ENCODE peak calls at places on chromosomes 12 and 14, in eight cellular contexts. M, E, A, C, R, D, S and F are unnamed samples.

GRCh38 chr12:31117203-31118011 is 43.7 kb downstream of the DDX11 start:
- DNase-seq in M (no peak), E (peak), A (no peak), C (peak), R (peak), D (peak), S (peak), F (peak)

GRCh38 chr12:56020437-56021189 is at the start of gene IKZF4:
- DNase-seq in M (peak), E (peak), A (no peak), C (no peak), R (peak), D (peak), S (peak), F (no peak)

GRCh38 chr14:92645841-92646478 is 102.5 kb downstream of the LGMN start:
- DNase-seq in M (no peak), E (no peak), A (peak), C (no peak), R (no peak), D (no peak), S (peak), F (no peak)

GRCh38 chr12:30753761-30754382 is 879 bp downstream of the CAPRIN2 start:
- DNase-seq in M (no peak), E (no peak), A (peak), C (no peak), R (no peak), D (no peak), S (peak), F (peak)

GRCh38 chr14:24605435-24606190 is 3.9 kb downstream of the GZMH start:
- DNase-seq in M (no peak), E (peak), A (no peak), C (peak), R (peak), D (no peak), S (no peak), F (peak)

GRCh38 chr12:10354502-10354901 is 35.3 kb downstream of the KLRK1 start:
- DNase-seq in M (no peak), E (peak), A (no peak), C (no peak), R (no peak), D (no peak), S (peak), F (no peak)

GRCh38 chr12:95623554-95624170 is 72.4 kb upstream of the USP44 start:
- DNase-seq in M (peak), E (peak), A (peak), C (peak), R (peak), D (peak), S (peak), F (peak)

GRCh38 chr12:12975322-12976077 is 23.5 kb upstream of the GPRC5D start:
- DNase-seq in M (no peak), E (peak), A (no peak), C (no peak), R (peak), D (no peak), S (peak), F (peak)

GRCh38 chr14:68926236-68926635 is 52.9 kb downstream of the ACTN1 start:
- DNase-seq in M (no peak), E (no peak), A (no peak), C (no peak), R (no peak), D (no peak), S (no peak), F (no peak)

GRCh38 chr14:65658202-65658601 is 245.7 kb downstream of the FUT8 start:
- DNase-seq in M (no peak), E (no peak), A (peak), C (no peak), R (no peak), D (no peak), S (peak), F (no peak)

GRCh38 chr14:105855246-105855892 is 329.0 kb downstream of the TMEM121 start:
- DNase-seq in M (peak), E (peak), A (no peak), C (peak), R (no peak), D (peak), S (no peak), F (no peak)

GRCh38 chr14:35438910-35439713 is 34.6 kb upstream of the NFKBIA start:
- DNase-seq in M (no peak), E (no peak), A (no peak), C (no peak), R (no peak), D (no peak), S (peak), F (peak)

GRCh38 chr14:68626386-68626785 is 166.5 kb downstream of the ZFP36L1 start:
- DNase-seq in M (peak), E (no peak), A (no peak), C (no peak), R (no peak), D (no peak), S (no peak), F (no peak)

GRCh38 chr14:67680121-67680602 is 5.7 kb upstream of the VTI1B start:
- DNase-seq in M (no peak), E (no peak), A (peak), C (no peak), R (no peak), D (no peak), S (peak), F (no peak)

GRCh38 chr14:77177623-77178185 is 3.9 kb upstream of the TMEM63C start:
- DNase-seq in M (no peak), E (no peak), A (peak), C (no peak), R (no peak), D (no peak), S (no peak), F (no peak)

GRCh38 chr14:30610719-30611388 is 11.3 kb upstream of the SCFD1 start:
- DNase-seq in M (no peak), E (no peak), A (no peak), C (no peak), R (peak), D (no peak), S (peak), F (peak)

GRCh38 chr12:80313184-80313583 is 130.9 kb upstream of the PTPRQ start:
- DNase-seq in M (no peak), E (no peak), A (no peak), C (no peak), R (no peak), D (no peak), S (peak), F (peak)

GRCh38 chr12:111418594-111418880 is 12.8 kb downstream of the SH2B3 start:
- DNase-seq in M (no peak), E (peak), A (no peak), C (no peak), R (no peak), D (no peak), S (no peak), F (no peak)

GRCh38 chr12:81668475-81668874 is 90.7 kb downstream of the PPFIA2 start:
- DNase-seq in M (no peak), E (no peak), A (no peak), C (no peak), R (no peak), D (no peak), S (peak), F (peak)

GRCh38 chr12:116138380-116138779 is 139.1 kb downstream of the MED13L start:
- DNase-seq in M (no peak), E (no peak), A (no peak), C (no peak), R (no peak), D (no peak), S (peak), F (peak)

GRCh38 chr12:9674226-9674590 is 4.7 kb downstream of the CLEC2D start:
- DNase-seq in M (no peak), E (no peak), A (no peak), C (no peak), R (no peak), D (no peak), S (no peak), F (no peak)

GRCh38 chr14:60508707-60509437 is at the start of gene SIX6:
- DNase-seq in M (peak), E (peak), A (no peak), C (no peak), R (no peak), D (no peak), S (peak), F (peak)

GRCh38 chr14:92198804-92199203 is 77.0 kb downstream of the CPSF2 start:
- DNase-seq in M (no peak), E (peak), A (no peak), C (no peak), R (no peak), D (no peak), S (no peak), F (no peak)

GRCh38 chr12:76080017-76080728 is 4.3 kb downstream of the NAP1L1 start:
- DNase-seq in M (no peak), E (no peak), A (no peak), C (no peak), R (no peak), D (no peak), S (no peak), F (no peak)

GRCh38 chr12:76621582-76622024 is 62.0 kb upstream of the OSBPL8 start:
- DNase-seq in M (no peak), E (peak), A (peak), C (no peak), R (peak), D (peak), S (peak), F (peak)

GRCh38 chr12:45170456-45171042 is 45.3 kb upstream of the ANO6 start:
- DNase-seq in M (peak), E (peak), A (peak), C (peak), R (peak), D (peak), S (peak), F (peak)

GRCh38 chr12:11071414-11071813 is 9.3 kb upstream of the TAS2R46 start:
- DNase-seq in M (no peak), E (peak), A (no peak), C (no peak), R (peak), D (no peak), S (no peak), F (no peak)

GRCh38 chr12:77406131-77406905 is 340.9 kb upstream of the E2F7 start:
- DNase-seq in M (no peak), E (no peak), A (no peak), C (no peak), R (no peak), D (no peak), S (no peak), F (no peak)

GRCh38 chr12:28569698-28570411 is 379.6 kb downstream of the CCDC91 start:
- DNase-seq in M (no peak), E (no peak), A (peak), C (no peak), R (peak), D (no peak), S (peak), F (no peak)

GRCh38 chr14:88565427-88565826 is 2.6 kb downstream of the ZC3H14 start:
- DNase-seq in M (no peak), E (no peak), A (no peak), C (no peak), R (no peak), D (no peak), S (no peak), F (no peak)

GRCh38 chr14:37021406-37021805 is 151.0 kb downstream of the SLC25A21 start:
- DNase-seq in M (no peak), E (no peak), A (no peak), C (no peak), R (no peak), D (no peak), S (no peak), F (peak)

GRCh38 chr14:104596927-104597351 is 7.6 kb downstream of the TMEM179 start:
- DNase-seq in M (peak), E (no peak), A (no peak), C (no peak), R (no peak), D (peak), S (no peak), F (no peak)

GRCh38 chr14:75884198-75884611 is 97.6 kb downstream of the TGFB3 start:
- DNase-seq in M (no peak), E (no peak), A (peak), C (no peak), R (no peak), D (no peak), S (peak), F (peak)

GRCh38 chr14:104683653-104684448 is 5.6 kb upstream of the INF2 start:
- DNase-seq in M (peak), E (no peak), A (no peak), C (peak), R (no peak), D (no peak), S (no peak), F (no peak)

GRCh38 chr14:38171197-38171596 is 36.5 kb upstream of the SSTR1 start:
- DNase-seq in M (no peak), E (no peak), A (no peak), C (no peak), R (no peak), D (no peak), S (no peak), F (no peak)

GRCh38 chr12:91926810-91927209 is 218.8 kb downstream of the BTG1 start:
- DNase-seq in M (no peak), E (no peak), A (peak), C (no peak), R (peak), D (no peak), S (peak), F (no peak)

GRCh38 chr12:12115531-12115930 is 44.8 kb downstream of the BCL2L14 start:
- DNase-seq in M (no peak), E (no peak), A (no peak), C (no peak), R (no peak), D (no peak), S (no peak), F (no peak)

GRCh38 chr14:52348279-52348678 is 34.2 kb downstream of the PTGER2 start:
- DNase-seq in M (no peak), E (no peak), A (no peak), C (no peak), R (no peak), D (no peak), S (no peak), F (no peak)

GRCh38 chr12:27233814-27234213 is 10.3 kb upstream of the STK38L start:
- DNase-seq in M (no peak), E (peak), A (no peak), C (no peak), R (no peak), D (no peak), S (no peak), F (no peak)

GRCh38 chr12:27243006-27243405 is 1.1 kb upstream of the STK38L start:
- DNase-seq in M (no peak), E (no peak), A (no peak), C (no peak), R (no peak), D (no peak), S (no peak), F (no peak)

GRCh38 chr12:27236498-27236897 is 7.6 kb upstream of the STK38L start:
- DNase-seq in M (no peak), E (no peak), A (no peak), C (no peak), R (peak), D (no peak), S (peak), F (no peak)

GRCh38 chr12:27243804-27244679 is at the start of gene STK38L:
- DNase-seq in M (peak), E (peak), A (peak), C (peak), R (peak), D (peak), S (peak), F (peak)

DNA sequence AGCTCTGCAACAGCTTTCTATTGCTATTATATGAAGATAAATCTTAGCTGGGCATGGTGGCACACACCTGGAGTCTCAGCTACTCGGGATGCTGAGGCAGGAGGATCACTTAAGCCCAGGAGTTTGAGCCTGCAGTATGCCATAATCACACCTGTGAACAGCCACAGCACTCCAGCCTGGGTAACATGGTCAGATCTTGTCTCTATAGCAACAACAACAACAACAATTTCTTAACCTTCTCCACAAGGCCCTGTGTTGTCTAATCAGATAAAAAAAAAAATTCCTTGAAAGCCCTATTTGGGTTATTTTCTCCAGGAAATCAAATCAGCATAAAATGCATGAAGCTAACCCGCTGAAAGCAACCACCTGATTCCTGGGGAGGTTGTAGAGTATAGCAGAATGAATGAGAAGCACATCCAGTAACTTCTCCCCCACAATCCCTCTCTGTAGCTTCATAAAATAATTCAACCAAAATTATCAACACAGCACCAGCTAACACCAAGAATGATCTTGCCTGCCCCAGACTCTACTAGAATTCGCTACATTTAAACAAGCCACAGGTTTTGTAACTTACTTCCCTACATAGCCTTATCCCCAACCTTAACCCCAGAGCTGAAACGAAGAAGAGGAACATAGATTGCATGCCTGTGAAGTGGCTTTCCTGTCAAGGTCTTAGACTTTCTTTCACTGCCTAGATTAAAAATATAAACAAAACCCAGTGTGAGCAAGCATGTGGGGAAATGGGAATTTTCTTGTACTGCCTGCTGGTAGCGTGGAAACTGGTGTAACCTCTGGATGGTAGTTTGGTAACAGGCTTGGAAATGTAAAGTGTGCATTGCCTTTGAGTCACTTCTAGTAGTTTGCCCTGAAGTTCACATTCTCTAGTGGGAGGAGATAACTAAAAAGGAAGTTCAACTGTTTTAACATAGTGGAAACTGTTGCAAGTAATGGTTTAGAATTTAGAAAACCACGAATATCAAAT is 6.0 kb upstream of the STK38L start:
- DNase-seq in M (no peak), E (no peak), A (peak), C (no peak), R (peak), D (no peak), S (peak), F (no peak)
- H3K27ac ChIP-seq in M (peak), E (no peak), A (no peak), C (no peak), R (no peak), D (no peak), S (no peak), F (no peak)

GRCh38 chr12:104183443-104183842 is 32.1 kb upstream of the TXNRD1 start:
- DNase-seq in M (no peak), E (no peak), A (no peak), C (no peak), R (no peak), D (no peak), S (no peak), F (no peak)

GRCh38 chr12:104182621-104183378 is 32.8 kb upstream of the TXNRD1 start:
- DNase-seq in M (no peak), E (no peak), A (peak), C (no peak), R (peak), D (no peak), S (peak), F (no peak)

GRCh38 chr12:104180389-104180788 is 35.2 kb upstream of the TXNRD1 start:
- DNase-seq in M (no peak), E (no peak), A (no peak), C (no peak), R (no peak), D (no peak), S (no peak), F (no peak)

GRCh38 chr12:104181313-104181712 is 34.3 kb upstream of the TXNRD1 start:
- DNase-seq in M (no peak), E (no peak), A (no peak), C (no peak), R (no peak), D (no peak), S (peak), F (no peak)

GRCh38 chr12:104182144-104182543 is 33.4 kb upstream of the TXNRD1 start:
- DNase-seq in M (no peak), E (no peak), A (peak), C (peak), R (peak), D (peak), S (peak), F (no peak)
- H3K27ac ChIP-seq in M (peak), E (no peak), A (no peak), C (peak), R (peak), D (no peak), S (no peak), F (no peak)

GRCh38 chr14:79581912-79582576 is 629.3 kb downstream of the DIO2 start:
- DNase-seq in M (no peak), E (no peak), A (no peak), C (no peak), R (no peak), D (no peak), S (no peak), F (no peak)
- H3K27ac ChIP-seq in M (no peak), E (no peak), A (no peak), C (no peak), R (no peak), D (no peak), S (no peak), F (no peak)

GRCh38 chr14:99094901-99095300 is 177.1 kb downstream of the BCL11B start:
- DNase-seq in M (no peak), E (no peak), A (no peak), C (no peak), R (no peak), D (no peak), S (no peak), F (no peak)

GRCh38 chr14:99099051-99099787 is 172.8 kb downstream of the BCL11B start:
- DNase-seq in M (no peak), E (no peak), A (no peak), C (no peak), R (no peak), D (no peak), S (no peak), F (no peak)

GRCh38 chr14:99095369-99095768 is 176.6 kb downstream of the BCL11B start:
- DNase-seq in M (no peak), E (no peak), A (no peak), C (no peak), R (no peak), D (no peak), S (no peak), F (no peak)

GRCh38 chr14:99100871-99101270 is 171.1 kb downstream of the BCL11B start:
- DNase-seq in M (no peak), E (no peak), A (no peak), C (no peak), R (no peak), D (no peak), S (no peak), F (no peak)

GRCh38 chr14:99098199-99098598 is 173.8 kb downstream of the BCL11B start:
- DNase-seq in M (no peak), E (no peak), A (no peak), C (no peak), R (no peak), D (no peak), S (no peak), F (no peak)
- H3K27ac ChIP-seq in M (no peak), E (no peak), A (no peak), C (no peak), R (no peak), D (no peak), S (no peak), F (no peak)

DNA sequence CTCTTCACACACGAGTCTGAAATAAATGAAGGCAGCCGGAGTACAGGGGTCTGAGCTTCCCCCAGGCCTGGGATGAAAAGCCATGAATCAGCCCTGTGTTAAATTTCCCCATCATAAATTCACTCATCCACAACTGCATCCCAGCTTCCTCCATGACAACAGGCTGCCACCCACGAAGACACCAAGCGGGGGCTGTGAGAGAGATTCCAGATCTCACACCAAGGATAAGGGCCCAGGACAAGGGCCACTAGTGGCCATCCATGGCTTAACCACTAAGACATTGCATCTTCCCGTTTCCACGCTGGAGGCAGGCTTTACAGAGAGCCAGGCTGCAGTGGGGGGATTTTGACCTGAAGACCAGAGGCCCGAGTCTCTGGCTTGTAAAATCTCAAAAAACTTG is 94.0 kb upstream of the NCOR2 start:
- DNase-seq in M (no peak), E (no peak), A (no peak), C (no peak), R (no peak), D (no peak), S (no peak), F (no peak)
- H3K27ac ChIP-seq in M (peak), E (no peak), A (no peak), C (no peak), R (no peak), D (no peak), S (no peak), F (no peak)

GRCh38 chr12:67520611-67521010 is 127.9 kb upstream of the DYRK2 start:
- DNase-seq in M (no peak), E (no peak), A (no peak), C (no peak), R (no peak), D (no peak), S (no peak), F (no peak)
- H3K27ac ChIP-seq in M (no peak), E (no peak), A (no peak), C (no peak), R (no peak), D (no peak), S (no peak), F (no peak)